ENCODE peak calls at places on chromosomes 13 and 19, in nine cellular contexts. One of them, this sample, is unnamed.

GRCh38 chr13:113207890-113208423 is 512 bp downstream of the PCID2 start:
- DNase-seq in CD8-positive, alpha-beta memory T cell: no peak
- DNase-seq in amniotic stem cell: no peak
- DNase-seq in NCI-H2107: peak; percentile 22
- DNase-seq in germinal center: peak; percentile 15
- DNase-seq in CD8-positive, alpha-beta T cell: no peak
- DNase-seq in activated CD4-positive, alpha-beta memory T cell treated with anti-CD3 and anti-CD28 coated beads, Interleukin-2, amount 10 ng/mL, durations not matched to agents 7 days and 5 days: no peak
- DNase-seq in pons: no peak
- DNase-seq in smooth muscle cell of the brain vasculature: no peak
- DNase-seq in this sample: no peak

GRCh38 chr13:93226623-93227279 is at the start of gene GPC6:
- DNase-seq in CD8-positive, alpha-beta T cell: no peak
- DNase-seq in pons: peak; percentile 52
- DNase-seq in activated CD4-positive, alpha-beta memory T cell treated with anti-CD3 and anti-CD28 coated beads, Interleukin-2, amount 10 ng/mL, durations not matched to agents 7 days and 5 days: no peak
- DNase-seq in CD8-positive, alpha-beta memory T cell: no peak
- DNase-seq in NCI-H2107: peak; percentile 18
- DNase-seq in smooth muscle cell of the brain vasculature: no peak
- DNase-seq in amniotic stem cell: peak; percentile 79
- DNase-seq in germinal center: no peak
- DNase-seq in this sample: peak; percentile 85

GRCh38 chr19:12606796-12607195 is 3.8 kb downstream of the ZNF490 start:
- DNase-seq in smooth muscle cell of the brain vasculature: no peak
- DNase-seq in CD8-positive, alpha-beta memory T cell: no peak
- DNase-seq in amniotic stem cell: no peak
- DNase-seq in NCI-H2107: no peak
- DNase-seq in germinal center: no peak
- DNase-seq in pons: no peak
- DNase-seq in CD8-positive, alpha-beta T cell: no peak
- DNase-seq in activated CD4-positive, alpha-beta memory T cell treated with anti-CD3 and anti-CD28 coated beads, Interleukin-2, amount 10 ng/mL, durations not matched to agents 7 days and 5 days: no peak
- DNase-seq in this sample: no peak

GRCh38 chr13:100100115-100100879 is 11.4 kb downstream of the PCCA start:
- DNase-seq in amniotic stem cell: no peak
- DNase-seq in CD8-positive, alpha-beta T cell: no peak
- DNase-seq in smooth muscle cell of the brain vasculature: no peak
- DNase-seq in activated CD4-positive, alpha-beta memory T cell treated with anti-CD3 and anti-CD28 coated beads, Interleukin-2, amount 10 ng/mL, durations not matched to agents 7 days and 5 days: no peak
- DNase-seq in pons: peak; percentile 62
- DNase-seq in NCI-H2107: no peak
- DNase-seq in germinal center: no peak
- DNase-seq in CD8-positive, alpha-beta memory T cell: no peak
- DNase-seq in this sample: peak; percentile 57

GRCh38 chr19:47651691-47652090 is 42.8 kb downstream of the BICRA start:
- DNase-seq in CD8-positive, alpha-beta T cell: no peak
- DNase-seq in amniotic stem cell: no peak
- DNase-seq in pons: no peak
- DNase-seq in smooth muscle cell of the brain vasculature: no peak
- DNase-seq in CD8-positive, alpha-beta memory T cell: no peak
- DNase-seq in activated CD4-positive, alpha-beta memory T cell treated with anti-CD3 and anti-CD28 coated beads, Interleukin-2, amount 10 ng/mL, durations not matched to agents 7 days and 5 days: no peak
- DNase-seq in NCI-H2107: no peak
- DNase-seq in germinal center: no peak
- DNase-seq in this sample: no peak

GRCh38 chr13:48624016-48624415 is 29.7 kb upstream of the CYSLTR2 start:
- DNase-seq in NCI-H2107: no peak
- DNase-seq in smooth muscle cell of the brain vasculature: no peak
- DNase-seq in amniotic stem cell: no peak
- DNase-seq in CD8-positive, alpha-beta T cell: no peak
- DNase-seq in CD8-positive, alpha-beta memory T cell: no peak
- DNase-seq in germinal center: no peak
- DNase-seq in activated CD4-positive, alpha-beta memory T cell treated with anti-CD3 and anti-CD28 coated beads, Interleukin-2, amount 10 ng/mL, durations not matched to agents 7 days and 5 days: no peak
- DNase-seq in pons: no peak
- DNase-seq in this sample: no peak

GRCh38 chr19:51166846-51167490 is 24.9 kb downstream of the SIGLEC7 start:
- DNase-seq in amniotic stem cell: no peak
- DNase-seq in NCI-H2107: no peak
- DNase-seq in CD8-positive, alpha-beta memory T cell: peak; percentile 10
- DNase-seq in activated CD4-positive, alpha-beta memory T cell treated with anti-CD3 and anti-CD28 coated beads, Interleukin-2, amount 10 ng/mL, durations not matched to agents 7 days and 5 days: peak; percentile 76
- DNase-seq in germinal center: no peak
- DNase-seq in CD8-positive, alpha-beta T cell: no peak
- DNase-seq in smooth muscle cell of the brain vasculature: no peak
- DNase-seq in pons: peak; percentile 63
- DNase-seq in this sample: no peak

GRCh38 chr19:29708553-29709439 is 6.3 kb downstream of the C19orf12 start:
- DNase-seq in amniotic stem cell: no peak
- DNase-seq in pons: no peak
- DNase-seq in CD8-positive, alpha-beta T cell: no peak
- DNase-seq in activated CD4-positive, alpha-beta memory T cell treated with anti-CD3 and anti-CD28 coated beads, Interleukin-2, amount 10 ng/mL, durations not matched to agents 7 days and 5 days: no peak
- DNase-seq in smooth muscle cell of the brain vasculature: no peak
- DNase-seq in germinal center: no peak
- DNase-seq in NCI-H2107: no peak
- DNase-seq in CD8-positive, alpha-beta memory T cell: no peak
- DNase-seq in this sample: no peak

GRCh38 chr19:9970481-9970880 is 34.2 kb upstream of the OLFM2 start:
- DNase-seq in pons: no peak
- DNase-seq in germinal center: no peak
- DNase-seq in amniotic stem cell: no peak
- DNase-seq in activated CD4-positive, alpha-beta memory T cell treated with anti-CD3 and anti-CD28 coated beads, Interleukin-2, amount 10 ng/mL, durations not matched to agents 7 days and 5 days: no peak
- DNase-seq in CD8-positive, alpha-beta memory T cell: no peak
- DNase-seq in NCI-H2107: no peak
- DNase-seq in CD8-positive, alpha-beta T cell: no peak
- DNase-seq in smooth muscle cell of the brain vasculature: no peak
- DNase-seq in this sample: no peak

GRCh38 chr13:109235901-109236300 is 550.5 kb downstream of the IRS2 start:
- DNase-seq in pons: no peak
- DNase-seq in NCI-H2107: no peak
- DNase-seq in CD8-positive, alpha-beta T cell: no peak
- DNase-seq in smooth muscle cell of the brain vasculature: no peak
- DNase-seq in germinal center: no peak
- DNase-seq in activated CD4-positive, alpha-beta memory T cell treated with anti-CD3 and anti-CD28 coated beads, Interleukin-2, amount 10 ng/mL, durations not matched to agents 7 days and 5 days: no peak
- DNase-seq in CD8-positive, alpha-beta memory T cell: no peak
- DNase-seq in amniotic stem cell: no peak
- DNase-seq in this sample: no peak

GRCh38 chr13:46202188-46202795 is 9.4 kb upstream of the LRRC63 start:
- DNase-seq in amniotic stem cell: no peak
- DNase-seq in NCI-H2107: no peak
- DNase-seq in germinal center: no peak
- DNase-seq in smooth muscle cell of the brain vasculature: no peak
- DNase-seq in activated CD4-positive, alpha-beta memory T cell treated with anti-CD3 and anti-CD28 coated beads, Interleukin-2, amount 10 ng/mL, durations not matched to agents 7 days and 5 days: no peak
- DNase-seq in CD8-positive, alpha-beta T cell: no peak
- DNase-seq in CD8-positive, alpha-beta memory T cell: peak; percentile 39
- DNase-seq in pons: no peak
- DNase-seq in this sample: no peak

GRCh38 chr19:53182202-53182601 is 11.0 kb downstream of the ZNF665 start:
- DNase-seq in CD8-positive, alpha-beta memory T cell: no peak
- DNase-seq in NCI-H2107: no peak
- DNase-seq in pons: no peak
- DNase-seq in germinal center: no peak
- DNase-seq in activated CD4-positive, alpha-beta memory T cell treated with anti-CD3 and anti-CD28 coated beads, Interleukin-2, amount 10 ng/mL, durations not matched to agents 7 days and 5 days: no peak
- DNase-seq in amniotic stem cell: no peak
- DNase-seq in CD8-positive, alpha-beta T cell: no peak
- DNase-seq in smooth muscle cell of the brain vasculature: no peak
- DNase-seq in this sample: no peak

GRCh38 chr19:7153008-7153407 is 83.5 kb downstream of the ZNF557 start:
- DNase-seq in smooth muscle cell of the brain vasculature: no peak
- DNase-seq in pons: no peak
- DNase-seq in NCI-H2107: no peak
- DNase-seq in germinal center: no peak
- DNase-seq in CD8-positive, alpha-beta memory T cell: no peak
- DNase-seq in amniotic stem cell: no peak
- DNase-seq in CD8-positive, alpha-beta T cell: no peak
- DNase-seq in activated CD4-positive, alpha-beta memory T cell treated with anti-CD3 and anti-CD28 coated beads, Interleukin-2, amount 10 ng/mL, durations not matched to agents 7 days and 5 days: no peak
- DNase-seq in this sample: no peak

GRCh38 chr13:78600317-78600899 is 2.9 kb downstream of the POU4F1 start:
- DNase-seq in activated CD4-positive, alpha-beta memory T cell treated with anti-CD3 and anti-CD28 coated beads, Interleukin-2, amount 10 ng/mL, durations not matched to agents 7 days and 5 days: no peak
- DNase-seq in CD8-positive, alpha-beta memory T cell: no peak
- DNase-seq in smooth muscle cell of the brain vasculature: no peak
- DNase-seq in germinal center: no peak
- DNase-seq in amniotic stem cell: no peak
- DNase-seq in CD8-positive, alpha-beta T cell: no peak
- DNase-seq in NCI-H2107: no peak
- DNase-seq in pons: no peak
- DNase-seq in this sample: no peak

GRCh38 chr19:3577741-3578344 is 5.1 kb downstream of the HMG20B start:
- DNase-seq in smooth muscle cell of the brain vasculature: no peak
- DNase-seq in NCI-H2107: no peak
- DNase-seq in amniotic stem cell: no peak
- DNase-seq in CD8-positive, alpha-beta T cell: no peak
- DNase-seq in pons: no peak
- DNase-seq in germinal center: no peak
- DNase-seq in activated CD4-positive, alpha-beta memory T cell treated with anti-CD3 and anti-CD28 coated beads, Interleukin-2, amount 10 ng/mL, durations not matched to agents 7 days and 5 days: no peak
- DNase-seq in CD8-positive, alpha-beta memory T cell: no peak
- DNase-seq in this sample: no peak

GRCh38 chr19:13881231-13881691 is 4.3 kb downstream of the NANOS3 start:
- DNase-seq in CD8-positive, alpha-beta memory T cell: peak; percentile 22
- DNase-seq in amniotic stem cell: no peak
- DNase-seq in NCI-H2107: no peak
- DNase-seq in CD8-positive, alpha-beta T cell: no peak
- DNase-seq in pons: no peak
- DNase-seq in germinal center: no peak
- DNase-seq in activated CD4-positive, alpha-beta memory T cell treated with anti-CD3 and anti-CD28 coated beads, Interleukin-2, amount 10 ng/mL, durations not matched to agents 7 days and 5 days: peak; percentile 31
- DNase-seq in smooth muscle cell of the brain vasculature: peak; percentile 49
- DNase-seq in this sample: no peak

GRCh38 chr19:15464394-15465385 is at the start of gene RASAL3:
- DNase-seq in CD8-positive, alpha-beta memory T cell: peak; percentile 66
- DNase-seq in NCI-H2107: no peak
- DNase-seq in pons: no peak
- DNase-seq in activated CD4-positive, alpha-beta memory T cell treated with anti-CD3 and anti-CD28 coated beads, Interleukin-2, amount 10 ng/mL, durations not matched to agents 7 days and 5 days: peak; percentile 80
- DNase-seq in CD8-positive, alpha-beta T cell: peak; percentile 64
- DNase-seq in smooth muscle cell of the brain vasculature: no peak
- DNase-seq in germinal center: peak; percentile 61
- DNase-seq in amniotic stem cell: no peak
- DNase-seq in this sample: no peak

GRCh38 chr13:110116072-110116487 is 190.9 kb downstream of the COL4A1 start:
- DNase-seq in smooth muscle cell of the brain vasculature: no peak
- DNase-seq in NCI-H2107: no peak
- DNase-seq in pons: no peak
- DNase-seq in CD8-positive, alpha-beta memory T cell: peak; percentile 25
- DNase-seq in activated CD4-positive, alpha-beta memory T cell treated with anti-CD3 and anti-CD28 coated beads, Interleukin-2, amount 10 ng/mL, durations not matched to agents 7 days and 5 days: peak; percentile 55
- DNase-seq in CD8-positive, alpha-beta T cell: no peak
- DNase-seq in germinal center: peak; percentile 70
- DNase-seq in amniotic stem cell: no peak
- DNase-seq in this sample: peak; percentile 54

GRCh38 chr13:95457294-95457693 is 95.2 kb upstream of the CLDN10 start:
- DNase-seq in smooth muscle cell of the brain vasculature: no peak
- DNase-seq in activated CD4-positive, alpha-beta memory T cell treated with anti-CD3 and anti-CD28 coated beads, Interleukin-2, amount 10 ng/mL, durations not matched to agents 7 days and 5 days: no peak
- DNase-seq in NCI-H2107: no peak
- DNase-seq in germinal center: no peak
- DNase-seq in CD8-positive, alpha-beta memory T cell: no peak
- DNase-seq in amniotic stem cell: no peak
- DNase-seq in CD8-positive, alpha-beta T cell: no peak
- DNase-seq in pons: no peak
- DNase-seq in this sample: no peak

GRCh38 chr13:42991892-42992584 is at the start of gene EPSTI1:
- DNase-seq in CD8-positive, alpha-beta memory T cell: peak; percentile 75
- DNase-seq in germinal center: peak; percentile 72
- DNase-seq in pons: peak; percentile 47
- DNase-seq in NCI-H2107: no peak
- DNase-seq in smooth muscle cell of the brain vasculature: no peak
- DNase-seq in activated CD4-positive, alpha-beta memory T cell treated with anti-CD3 and anti-CD28 coated beads, Interleukin-2, amount 10 ng/mL, durations not matched to agents 7 days and 5 days: peak; percentile 87
- DNase-seq in CD8-positive, alpha-beta T cell: peak; percentile 74
- DNase-seq in amniotic stem cell: peak; percentile 14
- DNase-seq in this sample: no peak

GRCh38 chr19:7475665-7476064 is 13.2 kb downstream of the PEX11G start:
- DNase-seq in activated CD4-positive, alpha-beta memory T cell treated with anti-CD3 and anti-CD28 coated beads, Interleukin-2, amount 10 ng/mL, durations not matched to agents 7 days and 5 days: no peak
- DNase-seq in smooth muscle cell of the brain vasculature: no peak
- DNase-seq in amniotic stem cell: no peak
- DNase-seq in germinal center: no peak
- DNase-seq in NCI-H2107: no peak
- DNase-seq in pons: no peak
- DNase-seq in CD8-positive, alpha-beta T cell: no peak
- DNase-seq in CD8-positive, alpha-beta memory T cell: no peak
- DNase-seq in this sample: no peak

GRCh38 chr19:12331211-12331941 is 2.1 kb downstream of the ZNF563 start:
- DNase-seq in pons: no peak
- DNase-seq in CD8-positive, alpha-beta memory T cell: peak; percentile 38
- DNase-seq in CD8-positive, alpha-beta T cell: peak; percentile 60
- DNase-seq in amniotic stem cell: no peak
- DNase-seq in NCI-H2107: no peak
- DNase-seq in germinal center: peak; percentile 38
- DNase-seq in smooth muscle cell of the brain vasculature: no peak
- DNase-seq in activated CD4-positive, alpha-beta memory T cell treated with anti-CD3 and anti-CD28 coated beads, Interleukin-2, amount 10 ng/mL, durations not matched to agents 7 days and 5 days: no peak
- DNase-seq in this sample: no peak

GRCh38 chr13:106503272-106503671 is 32.2 kb downstream of the EFNB2 start:
- DNase-seq in CD8-positive, alpha-beta memory T cell: no peak
- DNase-seq in pons: no peak
- DNase-seq in smooth muscle cell of the brain vasculature: no peak
- DNase-seq in CD8-positive, alpha-beta T cell: no peak
- DNase-seq in NCI-H2107: no peak
- DNase-seq in activated CD4-positive, alpha-beta memory T cell treated with anti-CD3 and anti-CD28 coated beads, Interleukin-2, amount 10 ng/mL, durations not matched to agents 7 days and 5 days: no peak
- DNase-seq in amniotic stem cell: no peak
- DNase-seq in germinal center: no peak
- DNase-seq in this sample: no peak

GRCh38 chr19:41027273-41027967 is 36.3 kb downstream of the CYP2B6 start:
- DNase-seq in germinal center: no peak
- DNase-seq in activated CD4-positive, alpha-beta memory T cell treated with anti-CD3 and anti-CD28 coated beads, Interleukin-2, amount 10 ng/mL, durations not matched to agents 7 days and 5 days: no peak
- DNase-seq in amniotic stem cell: no peak
- DNase-seq in smooth muscle cell of the brain vasculature: no peak
- DNase-seq in NCI-H2107: no peak
- DNase-seq in CD8-positive, alpha-beta memory T cell: no peak
- DNase-seq in CD8-positive, alpha-beta T cell: no peak
- DNase-seq in pons: no peak
- DNase-seq in this sample: no peak

GRCh38 chr13:44578064-44578394 is 1.9 kb upstream of the TSC22D1 start:
- DNase-seq in amniotic stem cell: no peak
- DNase-seq in pons: peak; percentile 47
- DNase-seq in NCI-H2107: no peak
- DNase-seq in germinal center: no peak
- DNase-seq in CD8-positive, alpha-beta T cell: no peak
- DNase-seq in activated CD4-positive, alpha-beta memory T cell treated with anti-CD3 and anti-CD28 coated beads, Interleukin-2, amount 10 ng/mL, durations not matched to agents 7 days and 5 days: no peak
- DNase-seq in smooth muscle cell of the brain vasculature: no peak
- DNase-seq in CD8-positive, alpha-beta memory T cell: no peak
- DNase-seq in this sample: peak; percentile 37

GRCh38 chr13:41788552-41788951 is 172.4 kb downstream of the VWA8 start:
- DNase-seq in CD8-positive, alpha-beta memory T cell: no peak
- DNase-seq in pons: no peak
- DNase-seq in germinal center: no peak
- DNase-seq in amniotic stem cell: no peak
- DNase-seq in smooth muscle cell of the brain vasculature: no peak
- DNase-seq in NCI-H2107: no peak
- DNase-seq in activated CD4-positive, alpha-beta memory T cell treated with anti-CD3 and anti-CD28 coated beads, Interleukin-2, amount 10 ng/mL, durations not matched to agents 7 days and 5 days: no peak
- DNase-seq in CD8-positive, alpha-beta T cell: no peak
- DNase-seq in this sample: no peak

GRCh38 chr13:30486230-30487074 is 20.7 kb upstream of the HMGB1 start:
- DNase-seq in germinal center: no peak
- DNase-seq in NCI-H2107: no peak
- DNase-seq in CD8-positive, alpha-beta memory T cell: no peak
- DNase-seq in activated CD4-positive, alpha-beta memory T cell treated with anti-CD3 and anti-CD28 coated beads, Interleukin-2, amount 10 ng/mL, durations not matched to agents 7 days and 5 days: no peak
- DNase-seq in pons: peak; percentile 5
- DNase-seq in smooth muscle cell of the brain vasculature: no peak
- DNase-seq in amniotic stem cell: no peak
- DNase-seq in CD8-positive, alpha-beta T cell: no peak
- DNase-seq in this sample: no peak

GRCh38 chr19:38277549-38277948 is 13.2 kb downstream of the SPINT2 start:
- DNase-seq in NCI-H2107: no peak
- DNase-seq in activated CD4-positive, alpha-beta memory T cell treated with anti-CD3 and anti-CD28 coated beads, Interleukin-2, amount 10 ng/mL, durations not matched to agents 7 days and 5 days: no peak
- DNase-seq in germinal center: no peak
- DNase-seq in CD8-positive, alpha-beta memory T cell: no peak
- DNase-seq in pons: no peak
- DNase-seq in CD8-positive, alpha-beta T cell: no peak
- DNase-seq in amniotic stem cell: no peak
- DNase-seq in smooth muscle cell of the brain vasculature: no peak
- DNase-seq in this sample: no peak

GRCh38 chr13:101942038-101942437 is 459.8 kb downstream of the FGF14 start:
- DNase-seq in smooth muscle cell of the brain vasculature: peak; percentile 23
- DNase-seq in amniotic stem cell: no peak
- DNase-seq in CD8-positive, alpha-beta memory T cell: no peak
- DNase-seq in CD8-positive, alpha-beta T cell: no peak
- DNase-seq in NCI-H2107: peak; percentile 9
- DNase-seq in pons: peak; percentile 79
- DNase-seq in activated CD4-positive, alpha-beta memory T cell treated with anti-CD3 and anti-CD28 coated beads, Interleukin-2, amount 10 ng/mL, durations not matched to agents 7 days and 5 days: no peak
- DNase-seq in germinal center: no peak
- DNase-seq in this sample: no peak

GRCh38 chr19:37977992-37978391 is 71.0 kb downstream of the SIPA1L3 start:
- DNase-seq in amniotic stem cell: no peak
- DNase-seq in germinal center: peak; percentile 33
- DNase-seq in NCI-H2107: no peak
- DNase-seq in CD8-positive, alpha-beta T cell: no peak
- DNase-seq in CD8-positive, alpha-beta memory T cell: no peak
- DNase-seq in activated CD4-positive, alpha-beta memory T cell treated with anti-CD3 and anti-CD28 coated beads, Interleukin-2, amount 10 ng/mL, durations not matched to agents 7 days and 5 days: no peak
- DNase-seq in pons: peak; percentile 84
- DNase-seq in smooth muscle cell of the brain vasculature: no peak
- DNase-seq in this sample: no peak

GRCh38 chr13:99969934-99970760 is 1.4 kb downstream of the ZIC5 start:
- DNase-seq in smooth muscle cell of the brain vasculature: no peak
- DNase-seq in amniotic stem cell: no peak
- DNase-seq in NCI-H2107: no peak
- DNase-seq in CD8-positive, alpha-beta memory T cell: peak; percentile 46
- DNase-seq in germinal center: peak; percentile 31
- DNase-seq in activated CD4-positive, alpha-beta memory T cell treated with anti-CD3 and anti-CD28 coated beads, Interleukin-2, amount 10 ng/mL, durations not matched to agents 7 days and 5 days: peak; percentile 41
- DNase-seq in CD8-positive, alpha-beta T cell: peak; percentile 53
- DNase-seq in pons: no peak
- DNase-seq in this sample: no peak

This sample was measured in fibroblast of the conjunctiva.